ENCODE peak calls at places on chromosomes 1 and 21, in nine cellular contexts. T is esophagus muscularis mucosa, Y is breast epithelium, N is stomach, G is transverse colon, F is prostate gland, D is K562, K is endothelial cell of umbilical vein, C is Panc1. H is an unnamed sample.

GRCh38 chr21:21295303-21295702 is 297.1 kb downstream of the NCAM2 start:
- DNase-seq in T (no peak), Y (no peak), N (no peak), G (no peak), F (no peak), D (peak), K (no peak), C (no peak), H (no peak)

GRCh38 chr1:231734417-231734816 is 107.8 kb downstream of the DISC1 start:
- DNase-seq in T (no peak), Y (no peak), N (no peak), G (no peak), F (no peak), D (no peak), K (no peak), C (no peak), H (no peak)

GRCh38 chr1:44985747-44986359 is 542 bp downstream of the EIF2B3 start:
- DNase-seq in T (no peak), Y (no peak), N (no peak), G (no peak), F (no peak), D (peak), K (peak), C (no peak), H (no peak)

GRCh38 chr1:33383974-33384767 is 46.7 kb downstream of the PHC2 start:
- DNase-seq in T (no peak), Y (no peak), N (no peak), G (no peak), F (no peak), D (no peak), K (peak), C (no peak), H (no peak)

GRCh38 chr1:161727343-161727924 is 6.1 kb downstream of the FCRLB start:
- DNase-seq in T (no peak), Y (no peak), N (no peak), G (peak), F (no peak), D (no peak), K (no peak), C (no peak), H (no peak)

GRCh38 chr1:9308236-9308635 is 15.5 kb downstream of the SPSB1 start:
- DNase-seq in T (no peak), Y (no peak), N (no peak), G (no peak), F (no peak), D (no peak), K (no peak), C (no peak), H (no peak)

GRCh38 chr1:10168912-10169514 is 41.4 kb upstream of the KIF1B start:
- DNase-seq in T (no peak), Y (no peak), N (no peak), G (no peak), F (no peak), D (no peak), K (no peak), C (no peak), H (no peak)

GRCh38 chr1:219703240-219703639 is 90.3 kb upstream of the ZC3H11B start:
- DNase-seq in T (no peak), Y (no peak), N (no peak), G (no peak), F (no peak), D (no peak), K (no peak), C (no peak), H (no peak)

GRCh38 chr1:40478276-40478675 is 1.2 kb downstream of the ZFP69 start:
- DNase-seq in T (no peak), Y (no peak), N (no peak), G (no peak), F (no peak), D (no peak), K (no peak), C (no peak), H (no peak)

GRCh38 chr1:10973552-10973951 is 38.9 kb upstream of the TARDBP start:
- DNase-seq in T (no peak), Y (no peak), N (peak), G (no peak), F (no peak), D (no peak), K (no peak), C (no peak), H (no peak)

GRCh38 chr1:67626495-67627235 is 58.3 kb upstream of the GADD45A start:
- DNase-seq in T (peak), Y (no peak), N (no peak), G (no peak), F (no peak), D (no peak), K (peak), C (no peak), H (no peak)

GRCh38 chr1:25245809-25246599 is 1.2 kb downstream of the RSRP1 start:
- DNase-seq in T (no peak), Y (no peak), N (no peak), G (peak), F (no peak), D (peak), K (peak), C (no peak), H (no peak)

GRCh38 chr1:153801786-153802697 is 26.8 kb downstream of the SLC27A3 start:
- DNase-seq in T (no peak), Y (no peak), N (no peak), G (no peak), F (no peak), D (no peak), K (no peak), C (no peak), H (no peak)

GRCh38 chr1:208052135-208052534 is 141.2 kb upstream of the CD34 start:
- DNase-seq in T (no peak), Y (no peak), N (no peak), G (no peak), F (no peak), D (no peak), K (no peak), C (no peak), H (no peak)

GRCh38 chr1:20348326-20348910 is 57.7 kb downstream of the VWA5B1 start:
- DNase-seq in T (no peak), Y (no peak), N (no peak), G (no peak), F (no peak), D (no peak), K (no peak), C (no peak), H (no peak)

GRCh38 chr1:105793541-105794146 is 1262.8 kb upstream of the PRMT6 start:
- DNase-seq in T (no peak), Y (no peak), N (peak), G (peak), F (no peak), D (peak), K (no peak), C (peak), H (no peak)

GRCh38 chr1:41776896-41777431 is 141.8 kb downstream of the HIVEP3 start:
- DNase-seq in T (no peak), Y (peak), N (peak), G (no peak), F (peak), D (no peak), K (no peak), C (no peak), H (no peak)

GRCh38 chr1:224173523-224173922 is 9.5 kb upstream of the DEGS1 start:
- DNase-seq in T (no peak), Y (no peak), N (no peak), G (no peak), F (no peak), D (no peak), K (no peak), C (no peak), H (no peak)

GRCh38 chr1:212853658-212854057 is 4.4 kb upstream of the FLVCR1 start:
- DNase-seq in T (no peak), Y (no peak), N (no peak), G (peak), F (no peak), D (no peak), K (no peak), C (no peak), H (no peak)

GRCh38 chr1:168291222-168291824 is 10.6 kb downstream of the TBX19 start:
- DNase-seq in T (no peak), Y (no peak), N (no peak), G (no peak), F (no peak), D (no peak), K (no peak), C (no peak), H (peak)

GRCh38 chr1:21344750-21345443 is 54.6 kb upstream of the ECE1 start:
- DNase-seq in T (no peak), Y (no peak), N (peak), G (no peak), F (no peak), D (peak), K (no peak), C (no peak), H (peak)

DNA sequence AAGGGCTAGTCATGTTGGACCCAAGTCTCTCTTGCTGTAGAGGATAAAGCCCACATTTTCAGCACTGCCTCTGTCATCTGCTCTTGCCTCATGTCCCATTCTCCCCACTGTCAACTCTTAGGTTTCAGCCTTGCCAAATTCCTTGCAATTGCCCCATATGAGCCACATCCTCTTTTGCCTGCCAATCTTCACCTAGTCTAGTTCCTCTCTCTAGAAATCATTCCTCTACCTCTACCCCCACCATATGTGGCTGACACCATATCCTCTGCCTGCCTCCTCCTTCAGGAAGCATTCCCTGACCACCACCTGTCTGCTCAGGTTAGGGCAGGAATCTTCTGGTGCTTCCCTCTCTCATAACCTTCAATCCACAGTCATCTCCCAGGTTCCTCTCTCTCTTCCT is 38.2 kb downstream of the SLC9A1 start:
- DNase-seq in T (no peak), Y (no peak), N (no peak), G (no peak), F (no peak), D (no peak), K (no peak), C (no peak), H (no peak)
- TF ChIP-seq POLR2AphosphoS5 in T (no peak), Y (no peak), N (no peak), G (no peak), F (no peak), D (no peak), K (no peak), C (no peak), H (peak)

GRCh38 chr1:156148236-156148635 is 5.1 kb upstream of the SEMA4A start:
- DNase-seq in T (no peak), Y (no peak), N (no peak), G (no peak), F (no peak), D (no peak), K (peak), C (no peak), H (peak)

GRCh38 chr1:156152628-156153027 is 757 bp upstream of the SEMA4A start:
- DNase-seq in T (no peak), Y (no peak), N (no peak), G (no peak), F (no peak), D (no peak), K (no peak), C (no peak), H (no peak)

GRCh38 chr1:156149374-156150106 is 3.8 kb upstream of the SEMA4A start:
- DNase-seq in T (no peak), Y (no peak), N (no peak), G (peak), F (no peak), D (peak), K (no peak), C (no peak), H (no peak)

GRCh38 chr1:156151093-156151688 is 2.2 kb upstream of the SEMA4A start:
- DNase-seq in T (no peak), Y (no peak), N (no peak), G (peak), F (no peak), D (no peak), K (no peak), C (no peak), H (no peak)

GRCh38 chr1:156150107-156151000 is 3.0 kb upstream of the SEMA4A start:
- DNase-seq in T (no peak), Y (no peak), N (no peak), G (no peak), F (no peak), D (no peak), K (no peak), C (no peak), H (no peak)
- H3K4me3 ChIP-seq in T (no peak), Y (no peak), N (no peak), G (no peak), F (no peak), D (no peak), K (no peak), C (no peak), H (no peak)

DNA sequence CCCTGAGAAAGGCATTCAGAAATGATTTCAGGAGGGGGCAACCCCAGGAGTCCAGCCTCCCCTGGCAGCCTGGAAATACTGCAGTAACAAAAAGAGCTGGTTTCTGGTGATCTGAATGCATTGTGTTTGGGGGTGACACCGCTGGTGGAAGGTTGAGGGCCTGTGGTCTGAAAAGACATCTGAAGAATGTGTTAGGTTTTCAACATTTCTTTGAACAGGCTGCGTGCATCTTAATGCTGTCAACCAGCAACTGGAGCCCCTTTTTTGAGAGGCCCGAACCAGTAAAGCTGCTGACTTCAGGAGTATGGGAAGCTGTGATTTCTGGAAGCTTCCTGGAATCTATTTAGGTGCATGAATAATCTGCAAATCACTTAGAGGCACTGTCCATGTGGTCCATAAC is 17.1 kb downstream of the ATP5PO start:
- DNase-seq in T (no peak), Y (no peak), N (no peak), G (no peak), F (no peak), D (no peak), K (no peak), C (no peak), H (no peak)
- TF ChIP-seq CTCF in T (no peak), Y (no peak), N (no peak), G (no peak), F (no peak), D (no peak), K (no peak), C (no peak), H (no peak)

DNA sequence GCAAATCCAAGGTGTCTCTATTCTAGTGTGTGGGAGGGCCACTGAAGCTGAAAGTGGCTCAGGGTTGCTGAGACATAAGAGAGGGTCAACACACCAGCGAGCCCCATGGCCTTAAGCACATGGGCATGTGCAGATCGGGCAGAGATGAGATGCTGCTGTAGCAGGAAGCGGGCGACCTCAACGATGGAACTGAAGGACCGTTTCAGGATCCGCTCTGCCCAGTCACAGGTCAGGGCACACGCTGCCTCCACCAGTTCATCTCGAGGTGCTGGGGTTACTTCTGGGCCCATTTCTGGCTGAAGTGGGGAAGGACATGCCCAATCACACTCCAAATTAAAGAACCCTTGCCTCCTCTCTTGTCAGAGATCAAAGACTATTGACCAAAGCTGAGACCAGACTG is 3.5 kb downstream of the RFX5 start:
- DNase-seq in T (no peak), Y (no peak), N (no peak), G (no peak), F (no peak), D (no peak), K (no peak), C (no peak), H (no peak)
- TF ChIP-seq POLR2AphosphoS5 in T (no peak), Y (no peak), N (no peak), G (no peak), F (no peak), D (no peak), K (no peak), C (no peak), H (no peak)

GRCh38 chr1:109383087-109383779 is 14.5 kb downstream of the SORT1 start:
- DNase-seq in T (no peak), Y (no peak), N (no peak), G (no peak), F (no peak), D (no peak), K (no peak), C (no peak), H (no peak)
- H3K4me3 ChIP-seq in T (no peak), Y (no peak), N (no peak), G (no peak), F (no peak), D (no peak), K (no peak), C (no peak), H (no peak)

DNA sequence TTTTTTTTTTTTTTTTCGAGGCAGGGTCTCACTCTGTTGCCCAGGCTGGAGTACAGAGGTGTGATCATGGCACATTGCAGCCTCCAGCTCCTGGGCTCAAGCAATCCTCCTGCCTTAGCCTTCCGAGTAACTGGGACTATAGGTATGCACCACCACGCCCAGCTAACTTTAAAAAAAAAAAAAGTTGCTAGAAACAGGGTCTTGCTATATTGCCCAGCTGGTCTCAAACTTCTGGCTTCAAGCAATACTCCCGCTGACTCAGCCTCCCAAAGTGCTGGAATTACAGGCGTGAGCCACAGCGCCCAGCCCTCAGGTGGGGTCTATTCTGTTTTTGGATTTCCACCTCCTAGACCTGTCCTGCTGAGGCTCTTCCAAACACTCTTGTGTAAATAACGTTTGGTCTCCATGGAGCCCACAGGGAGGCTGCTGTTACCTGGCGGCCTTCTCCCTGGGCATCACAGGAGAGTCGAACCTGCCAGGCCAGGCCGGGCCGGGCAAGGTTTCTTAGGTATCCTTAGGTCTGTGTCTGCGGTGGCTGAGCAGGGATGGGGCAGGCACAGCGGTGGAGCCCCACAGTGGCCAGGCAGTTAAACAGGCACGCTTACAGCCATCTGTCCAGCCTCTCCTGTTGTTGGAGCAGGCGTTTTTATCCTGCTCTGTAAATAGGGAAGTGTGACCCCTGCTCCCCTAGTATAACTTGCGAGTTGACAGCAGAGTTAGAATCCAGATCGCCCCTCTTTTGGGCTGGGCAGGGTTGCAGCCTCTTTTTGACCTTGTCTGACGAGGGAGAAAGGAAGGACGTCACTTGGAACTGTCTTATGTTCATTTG is 18.8 kb downstream of the PLEKHM2 start:
- DNase-seq in T (no peak), Y (no peak), N (peak), G (peak), F (no peak), D (no peak), K (peak), C (no peak), H (peak)
- TF ChIP-seq CTCF in T (peak), Y (no peak), N (no peak), G (peak), F (no peak), D (peak), K (peak), C (no peak), H (no peak)

DNA sequence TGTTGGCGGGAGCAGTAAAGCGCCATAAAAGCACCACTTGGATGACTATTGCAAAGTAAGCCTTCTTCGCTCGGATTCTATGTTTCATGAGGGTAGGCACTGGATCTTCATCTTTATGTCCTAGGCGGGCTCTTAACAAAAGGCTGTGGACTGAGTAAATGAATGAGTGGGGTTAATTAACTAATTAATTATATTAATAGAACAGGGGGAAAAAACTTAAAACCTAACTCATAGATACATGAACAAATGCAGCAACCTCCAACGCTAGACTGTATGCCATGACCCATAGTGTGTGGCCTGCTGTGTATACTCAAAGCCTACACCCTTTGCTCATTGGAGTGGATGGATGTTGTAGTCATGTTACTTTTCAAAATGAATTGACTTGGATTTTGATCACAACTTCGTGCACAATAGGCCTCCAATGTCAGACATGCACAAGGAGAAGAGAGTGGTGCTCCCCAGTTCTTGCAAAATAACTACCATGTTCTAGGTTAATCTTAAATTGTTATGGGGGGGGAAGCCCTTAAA is 417 bp upstream of the GFI1 start:
- DNase-seq in T (no peak), Y (no peak), N (no peak), G (no peak), F (no peak), D (no peak), K (no peak), C (no peak), H (no peak)
- TF ChIP-seq POLR2AphosphoS5 in T (no peak), Y (no peak), N (no peak), G (no peak), F (no peak), D (no peak), K (no peak), C (no peak), H (no peak)

DNA sequence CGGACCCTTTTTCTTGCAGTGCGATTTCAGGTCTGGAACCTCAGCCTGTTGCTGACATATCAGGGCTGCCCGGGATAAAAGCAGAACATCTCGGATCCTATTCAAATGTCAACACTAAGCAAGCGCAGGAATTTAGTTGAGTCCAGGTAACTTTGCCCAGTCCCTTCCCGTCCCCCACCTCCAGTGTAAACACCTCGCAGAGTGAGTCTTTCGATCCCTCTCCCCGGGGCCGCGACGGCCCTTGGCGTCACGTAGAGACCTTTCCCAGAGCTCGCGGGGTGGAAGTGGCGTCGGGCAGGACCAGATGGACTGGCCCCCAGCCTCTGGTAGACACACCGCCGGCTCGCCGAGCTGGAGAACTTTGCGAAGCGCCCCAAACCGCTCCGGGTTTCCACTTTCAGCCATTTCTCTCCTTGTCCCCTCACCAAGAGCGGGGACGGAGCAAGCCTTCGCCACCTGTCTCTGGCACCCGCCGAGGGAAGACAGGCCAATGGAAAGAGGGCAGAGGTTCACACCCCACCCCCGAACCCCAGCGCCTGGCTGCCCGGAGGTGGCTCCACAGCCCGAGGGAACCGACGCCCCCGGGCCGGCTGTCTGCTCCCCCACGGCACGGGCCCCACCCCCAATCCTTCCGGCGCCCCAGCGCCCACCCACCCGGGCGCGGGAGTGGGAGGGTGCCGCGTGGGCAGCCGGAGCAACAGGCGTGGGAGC is 570 bp downstream of the KCND3 start:
- DNase-seq in T (no peak), Y (no peak), N (peak), G (peak), F (peak), D (no peak), K (no peak), C (no peak), H (no peak)
- H3K4me3 ChIP-seq in T (peak), Y (peak), N (peak), G (peak), F (peak), D (no peak), K (no peak), C (peak), H (no peak)

GRCh38 chr21:27825035-27825434 is 858.1 kb upstream of the ADAMTS5 start:
- DNase-seq in T (no peak), Y (no peak), N (no peak), G (no peak), F (no peak), D (no peak), K (no peak), C (no peak), H (no peak)
- TF ChIP-seq CTCF in T (no peak), Y (no peak), N (no peak), G (no peak), F (no peak), D (no peak), K (no peak), C (no peak), H (no peak)

GRCh38 chr1:77683142-77683835 is 831 bp upstream of the ZZZ3 start:
- DNase-seq in T (peak), Y (peak), N (peak), G (peak), F (peak), D (peak), K (peak), C (peak), H (peak)
- TF ChIP-seq POLR2AphosphoS5 in T (peak), Y (no peak), N (peak), G (peak), F (peak), D (peak), K (peak), C (peak), H (peak)